ENCODE peak calls at places on chromosomes 12 and 14, in five cellular contexts. A is keratinocyte; G is CD8-positive, alpha-beta memory T cell; F is upper lobe of left lung; X is spleen. H is an unnamed sample. For H3K9me3 and H3K4me1, the result is how much of the 10 kb centered on the place peaks cover.

GRCh38 chr12:76455582-76456345 is 103.8 kb downstream of the OSBPL8 start:
- DNase-seq in A (peak), G (peak), F (no peak), X (no peak), H (no peak)

GRCh38 chr14:55074662-55075061 is 23.2 kb downstream of the MAPK1IP1L start:
- DNase-seq in A (no peak), G (no peak), F (no peak), X (no peak), H (no peak)

GRCh38 chr14:31263485-31264133 is 56.0 kb upstream of the HECTD1 start:
- DNase-seq in A (peak), G (no peak), F (peak), X (no peak), H (no peak)

GRCh38 chr12:57148469-57149308 is 1.3 kb upstream of the LRP1-AS start:
- DNase-seq in A (no peak), G (no peak), F (peak), X (no peak), H (no peak)

GRCh38 chr14:72996916-72997315 is 30.0 kb downstream of the ZFYVE1 start:
- DNase-seq in A (no peak), G (no peak), F (no peak), X (no peak), H (no peak)

GRCh38 chr12:103771466-103771865 is 69.6 kb downstream of the NT5DC3 start:
- DNase-seq in A (no peak), G (no peak), F (peak), X (no peak), H (no peak)

GRCh38 chr12:31234955-31235867 is 90.7 kb downstream of the SINHCAF start:
- DNase-seq in A (no peak), G (no peak), F (no peak), X (no peak), H (no peak)

GRCh38 chr12:71626098-71626497 is 37.5 kb downstream of the ZFC3H1 start:
- DNase-seq in A (no peak), G (no peak), F (no peak), X (no peak), H (no peak)

GRCh38 chr12:54051081-54051912 is 2.3 kb upstream of the HOXC4 start:
- DNase-seq in A (no peak), G (no peak), F (no peak), X (peak), H (no peak)

GRCh38 chr14:75831971-75832370 is 149.8 kb downstream of the TGFB3 start:
- DNase-seq in A (no peak), G (no peak), F (peak), X (no peak), H (no peak)

GRCh38 chr14:64279719-64280668 is 14.2 kb downstream of the ESR2 start:
- DNase-seq in A (no peak), G (no peak), F (no peak), X (no peak), H (no peak)

GRCh38 chr12:22978962-22979361 is 354.0 kb downstream of the ETNK1 start:
- DNase-seq in A (peak), G (no peak), F (no peak), X (no peak), H (no peak)

GRCh38 chr12:1879633-1880032 is 38.8 kb downstream of the CACNA2D4 start:
- DNase-seq in A (no peak), G (no peak), F (no peak), X (no peak), H (no peak)

GRCh38 chr12:61009167-61009566 is 1251.0 kb upstream of the USP15 start:
- DNase-seq in A (no peak), G (no peak), F (no peak), X (no peak), H (no peak)

GRCh38 chr12:26187014-26187413 is 8.4 kb upstream of the SSPN start:
- DNase-seq in A (peak), G (no peak), F (no peak), X (no peak), H (no peak)

GRCh38 chr14:89507521-89507920 is 90.5 kb upstream of the FOXN3 start:
- DNase-seq in A (peak), G (no peak), F (no peak), X (no peak), H (no peak)

GRCh38 chr12:110353211-110353965 is 50.1 kb downstream of the ANAPC7 start:
- DNase-seq in A (no peak), G (no peak), F (no peak), X (no peak), H (no peak)

GRCh38 chr14:74395094-74395493 is 30.9 kb downstream of the SYNDIG1L start:
- DNase-seq in A (no peak), G (no peak), F (no peak), X (no peak), H (no peak)

GRCh38 chr12:101919447-101919846 is 42.1 kb downstream of the DRAM1 start:
- DNase-seq in A (no peak), G (no peak), F (no peak), X (no peak), H (no peak)

GRCh38 chr12:31803306-31804184 is 74.7 kb upstream of the AMN1 start:
- DNase-seq in A (no peak), G (no peak), F (no peak), X (no peak), H (no peak)

GRCh38 chr14:34650786-34651584 is 21.0 kb upstream of the SNX6 start:
- DNase-seq in A (peak), G (no peak), F (no peak), X (no peak), H (no peak)

GRCh38 chr12:48789858-48790326 is 1.0 kb upstream of the ADCY6 start:
- DNase-seq in A (no peak), G (no peak), F (no peak), X (no peak), H (no peak)

GRCh38 chr14:101965145-101965531 is 765 bp downstream of the DYNC1H1 start:
- DNase-seq in A (no peak), G (peak), F (peak), X (peak), H (peak)

GRCh38 chr14:81509838-81510452 is 23.7 kb downstream of the SEL1L start:
- DNase-seq in A (no peak), G (no peak), F (no peak), X (no peak), H (no peak)

GRCh38 chr14:77064535-77065178 is 33.4 kb upstream of the CIPC start:
- DNase-seq in A (no peak), G (no peak), F (no peak), X (no peak), H (no peak)

GRCh38 chr14:26984318-26985177 is 386.7 kb upstream of the NOVA1 start:
- DNase-seq in A (no peak), G (no peak), F (peak), X (no peak), H (no peak)

GRCh38 chr14:56471056-56471455 is 108.5 kb upstream of the TMEM260 start:
- DNase-seq in A (no peak), G (no peak), F (no peak), X (peak), H (no peak)

GRCh38 chr12:67355428-67356385 is 86.5 kb downstream of the CAND1 start:
- DNase-seq in A (no peak), G (peak), F (peak), X (no peak), H (peak)

GRCh38 chr14:31109257-31109656 is 83.1 kb upstream of the STRN3 start:
- DNase-seq in A (no peak), G (no peak), F (no peak), X (no peak), H (no peak)

GRCh38 chr12:13198921-13199320 is 2.4 kb downstream of the EMP1 start:
- DNase-seq in A (no peak), G (no peak), F (no peak), X (no peak), H (no peak)
- H3K4me3 ChIP-seq in A (peak), G (no peak), F (peak), X (peak), H (no peak)

DNA sequence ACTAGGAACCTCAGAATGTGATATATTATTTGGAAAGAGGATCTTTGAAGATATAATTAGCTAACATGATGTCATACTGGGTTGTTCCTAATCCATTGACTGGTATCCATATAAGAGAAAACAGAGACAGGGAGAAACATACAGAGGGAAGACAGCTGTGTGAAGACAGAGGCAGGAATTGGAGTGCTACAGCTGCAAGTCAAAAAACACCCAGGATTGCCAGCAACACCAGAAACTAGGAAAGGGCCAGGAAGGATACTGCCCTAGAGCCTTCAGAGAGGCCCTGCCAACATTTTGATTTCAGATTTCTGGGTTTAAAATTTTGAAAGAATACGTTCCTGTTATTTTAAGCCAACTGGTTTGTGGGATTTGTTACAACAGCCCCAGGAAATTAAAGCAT is 473.7 kb upstream of the FLRT2 start:
- DNase-seq in A (no peak), G (no peak), F (no peak), X (no peak), H (no peak)
- H3K9me3 ChIP-seq in A (under half), G (under half), F (under half), X (under half), H (under half)

DNA sequence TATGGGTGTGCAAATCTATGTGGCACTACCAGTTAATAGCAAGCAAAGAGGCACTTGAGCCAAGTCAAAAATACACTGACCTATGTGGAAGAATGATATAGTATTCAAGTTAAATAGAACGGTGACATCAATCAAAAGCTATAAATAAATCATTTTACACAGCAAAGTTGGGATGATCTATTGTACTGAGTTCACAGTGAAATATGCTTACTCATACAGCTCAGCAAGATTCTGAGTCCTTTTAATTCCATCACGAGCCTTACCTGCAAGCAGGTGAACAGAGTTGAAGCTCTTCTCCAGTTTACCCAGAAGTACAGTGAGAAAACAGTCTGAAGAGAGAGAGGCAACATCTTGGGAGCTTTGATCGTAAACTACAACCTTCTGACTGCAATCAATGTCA is 43.1 kb downstream of the DUSP16 start:
- DNase-seq in A (no peak), G (no peak), F (no peak), X (no peak), H (no peak)
- H3K4me1 ChIP-seq in A (under half), G (under half), F (under half), X (under half), H (under half)

DNA sequence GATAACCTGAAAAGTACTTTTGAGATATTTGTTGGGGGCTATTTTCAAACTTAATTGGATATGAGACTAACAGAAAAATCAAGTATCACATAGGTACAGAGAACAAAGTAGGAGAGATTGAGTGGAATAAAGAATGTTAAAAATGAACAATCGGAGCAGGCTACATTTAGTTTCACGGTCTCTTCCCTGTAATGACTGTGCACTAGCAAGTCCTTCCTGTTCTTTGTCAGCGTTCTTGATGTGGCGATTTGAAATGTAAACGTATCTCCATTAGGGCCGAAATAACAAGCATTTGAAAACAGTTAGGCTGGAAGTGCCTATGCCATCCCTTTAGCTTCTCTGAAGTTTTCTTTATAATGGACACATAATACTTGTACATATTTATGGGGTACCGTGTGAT is 31.0 kb downstream of the SLC25A29 start:
- DNase-seq in A (no peak), G (no peak), F (no peak), X (no peak), H (no peak)
- H3K4me3 ChIP-seq in A (no peak), G (no peak), F (no peak), X (no peak), H (no peak)

DNA sequence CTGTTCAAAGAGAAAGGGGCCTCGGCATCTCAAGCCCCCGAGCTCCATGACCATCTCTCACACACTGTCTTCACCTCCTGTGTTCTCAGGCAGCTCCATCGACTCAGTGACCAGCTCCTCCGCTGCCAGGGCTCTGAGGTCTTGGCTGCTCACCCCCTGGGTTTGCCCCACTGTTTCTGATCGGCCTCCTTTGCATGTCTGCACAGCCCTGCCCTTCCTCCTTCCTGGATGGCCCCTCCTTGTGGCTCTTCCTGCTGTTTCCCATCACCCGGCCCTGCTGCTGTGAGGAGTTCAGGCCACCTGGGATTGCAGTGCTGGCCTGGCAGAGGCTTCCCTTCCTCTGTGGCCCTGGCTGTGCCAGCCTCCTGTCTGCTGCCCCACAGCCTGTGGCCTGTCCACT is 38.1 kb upstream of the PIWIL1 start:
- DNase-seq in A (no peak), G (no peak), F (no peak), X (no peak), H (no peak)
- H3K9me3 ChIP-seq in A (under half), G (under half), F (under half), X (under half), H (under half)

DNA sequence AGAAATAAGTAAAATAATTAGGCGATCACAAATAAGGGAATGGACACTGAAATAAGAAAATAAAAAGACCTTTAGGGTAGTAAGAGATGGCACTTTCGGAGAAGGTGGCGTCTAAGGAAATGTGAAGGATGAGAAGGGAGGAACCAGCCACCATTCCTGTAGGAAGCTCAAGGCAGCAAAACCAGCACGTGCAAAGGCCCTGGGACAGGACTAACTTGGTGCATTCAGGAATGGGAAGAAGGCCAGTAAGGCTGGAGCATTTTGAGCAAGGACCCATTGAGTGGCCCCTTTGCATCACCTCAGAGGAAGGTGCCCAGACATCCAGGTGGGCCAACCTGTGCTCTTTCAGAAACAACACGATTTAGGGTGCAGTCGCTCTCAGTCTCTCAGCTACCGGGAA is 738 bp upstream of the VPS37B start:
- DNase-seq in A (no peak), G (no peak), F (no peak), X (no peak), H (no peak)
- H3K4me1 ChIP-seq in A (half or more), G (half or more), F (under half), X (half or more), H (half or more)

GRCh38 chr14:24335461-24336146 is 733 bp upstream of the ADCY4 start:
- DNase-seq in A (no peak), G (no peak), F (no peak), X (no peak), H (no peak)
- H3K4me3 ChIP-seq in A (no peak), G (no peak), F (peak), X (no peak), H (no peak)

GRCh38 chr12:38053655-38054464 is 262.7 kb upstream of the ALG10B start:
- DNase-seq in A (no peak), G (no peak), F (peak), X (no peak), H (no peak)

GRCh38 chr12:38053113-38053512 is 263.5 kb upstream of the ALG10B start:
- DNase-seq in A (no peak), G (no peak), F (no peak), X (no peak), H (no peak)

DNA sequence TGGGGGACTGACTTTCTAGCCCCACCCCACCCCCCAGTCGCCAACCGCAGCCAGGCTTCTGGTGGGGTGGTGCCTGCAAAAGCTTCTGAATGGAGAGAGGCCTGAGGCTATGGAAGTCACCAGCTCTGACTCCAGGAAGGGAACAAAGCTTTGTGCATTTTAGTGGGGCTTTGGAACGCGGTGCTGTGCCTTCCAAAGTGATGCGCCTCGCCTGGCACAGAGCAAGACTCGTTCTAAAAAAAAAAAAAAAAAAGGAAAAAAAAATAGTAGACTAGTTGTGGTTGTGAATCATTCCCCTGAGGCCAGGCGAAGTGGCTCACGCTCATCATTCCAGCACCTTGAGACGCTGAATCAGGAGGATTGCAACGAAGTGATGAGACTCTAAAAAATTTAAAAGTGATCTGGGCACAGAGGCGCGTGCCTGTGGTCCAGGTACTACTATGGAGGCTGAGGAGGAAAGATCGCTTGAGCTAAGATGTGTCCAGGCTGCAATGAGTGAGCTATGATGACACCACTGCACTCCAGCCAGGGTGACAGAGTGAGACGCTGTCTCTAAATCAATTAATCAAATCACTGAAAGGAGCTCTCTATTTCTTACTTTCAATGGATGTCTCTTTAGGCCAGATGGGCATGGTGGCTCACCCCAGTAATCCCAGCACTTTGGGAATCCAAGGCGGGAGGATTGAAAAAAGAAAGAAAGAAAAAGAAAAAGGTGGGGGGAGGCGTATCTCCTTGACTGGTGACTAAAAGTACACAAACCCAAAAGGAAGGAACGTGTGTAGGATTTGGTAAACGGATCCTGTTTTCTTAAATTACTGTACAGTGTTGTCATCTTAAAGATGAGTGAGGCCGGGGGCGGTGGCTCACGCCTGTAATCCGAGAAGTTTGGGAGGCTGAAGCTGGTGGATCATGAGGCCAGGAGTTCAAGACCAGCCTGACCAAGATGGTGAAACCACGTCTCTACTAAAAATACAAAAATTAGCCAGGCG is 259.6 kb upstream of the ALG10B start:
- DNase-seq in A (no peak), G (no peak), F (no peak), X (no peak), H (no peak)
- H3K9me3 ChIP-seq in A (under half), G (under half), F (under half), X (under half), H (under half)

H was measured in CD4-positive, alpha-beta memory T cell.